ENCODE peak calls at places on chromosomes 1 and 21, in five cellular contexts. One of them, this sample, is unnamed.
A peak's percentile ranks its signal among the peaks of the same experiment; 100 is the strongest.

GRCh38 chr1:3712573-3713535 is 39.4 kb upstream of the CCDC27 start:
- DNase-seq in left lung: no peak
- DNase-seq in DND-41: no peak
- DNase-seq in PC-3: no peak
- DNase-seq in mammary epithelial cell: no peak
- DNase-seq in this sample: no peak

GRCh38 chr1:205567716-205568115 is 63.2 kb downstream of the CDK18 start:
- DNase-seq in left lung: no peak
- DNase-seq in DND-41: no peak
- DNase-seq in PC-3: no peak
- DNase-seq in mammary epithelial cell: no peak
- DNase-seq in this sample: no peak

GRCh38 chr1:156282143-156282478 is 514 bp downstream of the SMG5 start:
- DNase-seq in left lung: no peak
- DNase-seq in DND-41: no peak
- DNase-seq in PC-3: peak; percentile 58
- DNase-seq in mammary epithelial cell: no peak
- DNase-seq in this sample: no peak

GRCh38 chr21:45959779-45960390 is 21.7 kb upstream of the COL6A1 start:
- DNase-seq in left lung: no peak
- DNase-seq in DND-41: no peak
- DNase-seq in PC-3: no peak
- DNase-seq in mammary epithelial cell: no peak
- DNase-seq in this sample: no peak

GRCh38 chr1:197619008-197619640 is 156.2 kb downstream of the DENND1B start:
- DNase-seq in left lung: no peak
- DNase-seq in DND-41: no peak
- DNase-seq in PC-3: peak; percentile 30
- DNase-seq in mammary epithelial cell: no peak
- DNase-seq in this sample: no peak

GRCh38 chr21:42767561-42767835 is 111.8 kb downstream of the WDR4 start:
- DNase-seq in left lung: no peak
- DNase-seq in DND-41: no peak
- DNase-seq in PC-3: no peak
- DNase-seq in mammary epithelial cell: no peak
- DNase-seq in this sample: no peak

GRCh38 chr21:33241846-33242245 is 12.1 kb downstream of the IFNAR2 start:
- DNase-seq in left lung: no peak
- DNase-seq in DND-41: peak; percentile 61
- DNase-seq in PC-3: no peak
- DNase-seq in mammary epithelial cell: no peak
- DNase-seq in this sample: no peak

GRCh38 chr1:109275706-109276345 is 7.1 kb downstream of the PSRC1 start:
- DNase-seq in left lung: no peak
- DNase-seq in DND-41: no peak
- DNase-seq in PC-3: peak; percentile 60
- DNase-seq in mammary epithelial cell: peak; percentile 57
- DNase-seq in this sample: peak; percentile 47

GRCh38 chr1:86499987-86500593 is 31.4 kb downstream of the CLCA1 start:
- DNase-seq in left lung: no peak
- DNase-seq in DND-41: no peak
- DNase-seq in PC-3: peak; percentile 63
- DNase-seq in mammary epithelial cell: no peak
- DNase-seq in this sample: no peak

GRCh38 chr1:184050631-184051030 is 899 bp upstream of the TSEN15 start:
- DNase-seq in left lung: no peak
- DNase-seq in DND-41: no peak
- DNase-seq in PC-3: no peak
- DNase-seq in mammary epithelial cell: no peak
- DNase-seq in this sample: no peak

GRCh38 chr1:85612704-85613361 is 32.3 kb downstream of the CCN1 start:
- DNase-seq in left lung: no peak
- DNase-seq in DND-41: no peak
- DNase-seq in PC-3: peak; percentile 72
- DNase-seq in mammary epithelial cell: peak; percentile 49
- DNase-seq in this sample: no peak

GRCh38 chr1:16718908-16719533 is 21.3 kb upstream of the RNU1-4 start:
- DNase-seq in left lung: no peak
- DNase-seq in DND-41: no peak
- DNase-seq in PC-3: peak; percentile 1
- DNase-seq in mammary epithelial cell: peak; percentile 0
- DNase-seq in this sample: no peak

GRCh38 chr1:159941867-159942560 is 3.4 kb downstream of the IGSF9 start:
- DNase-seq in left lung: no peak
- DNase-seq in DND-41: no peak
- DNase-seq in PC-3: no peak
- DNase-seq in mammary epithelial cell: no peak
- DNase-seq in this sample: no peak

GRCh38 chr1:12171206-12172041 is 4.6 kb downstream of the TNFRSF1B start:
- DNase-seq in left lung: no peak
- DNase-seq in DND-41: no peak
- DNase-seq in PC-3: no peak
- DNase-seq in mammary epithelial cell: no peak
- DNase-seq in this sample: no peak

GRCh38 chr1:12168451-12169160 is 1.8 kb downstream of the TNFRSF1B start:
- DNase-seq in left lung: no peak
- DNase-seq in DND-41: no peak
- DNase-seq in PC-3: no peak
- DNase-seq in mammary epithelial cell: no peak
- DNase-seq in this sample: no peak

GRCh38 chr1:12169442-12170135 is 2.8 kb downstream of the TNFRSF1B start:
- DNase-seq in left lung: no peak
- DNase-seq in DND-41: no peak
- DNase-seq in PC-3: no peak
- DNase-seq in mammary epithelial cell: no peak
- DNase-seq in this sample: no peak

GRCh38 chr1:12172042-12172851 is 5.5 kb downstream of the TNFRSF1B start:
- DNase-seq in left lung: no peak
- DNase-seq in DND-41: no peak
- DNase-seq in PC-3: no peak
- DNase-seq in mammary epithelial cell: no peak
- DNase-seq in this sample: no peak

DNA sequence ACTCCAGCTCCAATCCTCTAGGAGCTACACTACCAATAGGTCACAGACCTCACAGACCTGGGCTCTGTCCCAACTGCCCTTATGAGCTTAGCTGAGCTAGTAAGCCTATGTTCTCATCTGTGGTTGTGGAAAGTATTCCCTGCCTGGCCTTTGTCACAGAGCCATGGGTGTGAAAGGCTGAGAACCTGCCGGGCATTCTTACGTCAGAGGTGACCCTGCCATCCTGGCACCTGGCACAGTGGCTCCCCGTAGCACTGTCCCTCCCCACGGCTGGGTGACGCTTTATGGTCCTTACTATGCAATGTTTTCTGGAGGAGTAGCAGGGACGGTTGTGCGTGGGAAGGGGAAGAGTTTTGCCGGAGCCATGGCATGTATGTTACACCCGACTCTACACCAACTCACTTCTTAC is 3.5 kb downstream of the TNFRSF1B start:
- DNase-seq in left lung: no peak
- DNase-seq in DND-41: no peak
- DNase-seq in PC-3: no peak
- DNase-seq in mammary epithelial cell: no peak
- DNase-seq in this sample: no peak
- H3K27ac ChIP-seq in left lung: no peak overlapping the region
- H3K27ac ChIP-seq in DND-41: no peak overlapping the region
- H3K27ac ChIP-seq in PC-3: no peak overlapping the region
- H3K27ac ChIP-seq in mammary epithelial cell: no peak overlapping the region
- H3K27ac ChIP-seq in this sample: no peak overlapping the region

GRCh38 chr1:52695627-52696026 is 2.5 kb downstream of the COA7 start:
- DNase-seq in left lung: no peak
- DNase-seq in DND-41: no peak
- DNase-seq in PC-3: no peak
- DNase-seq in mammary epithelial cell: no peak
- DNase-seq in this sample: no peak
- TF ChIP-seq CTCF in left lung: no peak
- TF ChIP-seq CTCF in DND-41: no peak
- TF ChIP-seq CTCF in PC-3: no peak
- TF ChIP-seq CTCF in mammary epithelial cell: no peak
- TF ChIP-seq CTCF in this sample: no peak

DNA sequence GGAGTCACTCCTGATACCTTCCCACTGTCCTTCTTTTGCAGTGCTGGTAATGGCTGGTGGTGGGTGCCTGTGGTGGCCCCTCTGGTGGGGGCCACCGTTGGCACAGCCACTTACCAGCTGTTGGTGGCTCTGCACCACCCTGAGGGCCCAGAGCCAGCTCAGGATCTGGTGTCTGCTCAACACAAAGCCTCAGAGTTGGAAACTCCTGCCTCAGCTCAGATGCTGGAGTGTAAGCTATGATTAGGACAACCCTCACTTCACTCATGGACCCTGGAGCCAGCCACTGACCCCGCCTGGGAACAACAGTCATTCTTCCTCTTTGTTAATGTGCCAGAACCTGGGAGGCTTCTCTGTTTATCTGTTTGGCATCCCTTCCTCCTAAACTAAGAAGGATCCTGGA is 1.1 kb upstream of the ATP8B2 start:
- DNase-seq in left lung: no peak
- DNase-seq in DND-41: no peak
- DNase-seq in PC-3: no peak
- DNase-seq in mammary epithelial cell: no peak
- DNase-seq in this sample: no peak
- H3K4me3 ChIP-seq in left lung: peak overlapping the region; percentile 61
- H3K4me3 ChIP-seq in DND-41: no peak overlapping the region
- H3K4me3 ChIP-seq in PC-3: peak overlapping the region; percentile 79
- H3K4me3 ChIP-seq in mammary epithelial cell: no peak overlapping the region
- H3K4me3 ChIP-seq in this sample: peak overlapping the region; percentile 80

GRCh38 chr21:44053567-44053966 is 41.5 kb downstream of the TRAPPC10 start:
- DNase-seq in left lung: no peak
- DNase-seq in DND-41: no peak
- DNase-seq in PC-3: no peak
- DNase-seq in mammary epithelial cell: no peak
- DNase-seq in this sample: no peak
- H3K27ac ChIP-seq in left lung: no peak overlapping the region
- H3K27ac ChIP-seq in DND-41: no peak overlapping the region
- H3K27ac ChIP-seq in PC-3: no peak overlapping the region
- H3K27ac ChIP-seq in mammary epithelial cell: no peak overlapping the region
- H3K27ac ChIP-seq in this sample: peak overlapping the region; percentile 95

GRCh38 chr1:27473755-27474154 is 16.2 kb downstream of the WASF2 start:
- DNase-seq in left lung: no peak
- DNase-seq in DND-41: no peak
- DNase-seq in PC-3: no peak
- DNase-seq in mammary epithelial cell: no peak
- DNase-seq in this sample: peak; percentile 25
- TF ChIP-seq CTCF in left lung: no peak
- TF ChIP-seq CTCF in DND-41: no peak
- TF ChIP-seq CTCF in PC-3: no peak
- TF ChIP-seq CTCF in mammary epithelial cell: no peak
- TF ChIP-seq CTCF in this sample: no peak

GRCh38 chr1:174074757-174075156 is 52.6 kb upstream of the RC3H1 start:
- DNase-seq in left lung: no peak
- DNase-seq in DND-41: no peak
- DNase-seq in PC-3: peak; percentile 42
- DNase-seq in mammary epithelial cell: no peak
- DNase-seq in this sample: no peak
- H3K4me3 ChIP-seq in left lung: no peak overlapping the region
- H3K4me3 ChIP-seq in DND-41: no peak overlapping the region
- H3K4me3 ChIP-seq in PC-3: no peak overlapping the region
- H3K4me3 ChIP-seq in mammary epithelial cell: no peak overlapping the region
- H3K4me3 ChIP-seq in this sample: no peak overlapping the region

GRCh38 chr1:43521078-43521477 is 9.6 kb upstream of the PTPRF start:
- DNase-seq in left lung: no peak
- DNase-seq in DND-41: no peak
- DNase-seq in PC-3: no peak
- DNase-seq in mammary epithelial cell: no peak
- DNase-seq in this sample: no peak
- H3K27ac ChIP-seq in left lung: no peak overlapping the region
- H3K27ac ChIP-seq in DND-41: no peak overlapping the region
- H3K27ac ChIP-seq in PC-3: no peak overlapping the region
- H3K27ac ChIP-seq in mammary epithelial cell: no peak overlapping the region
- H3K27ac ChIP-seq in this sample: no peak overlapping the region

GRCh38 chr1:152878042-152878441 is at the start of gene SMCP:
- DNase-seq in left lung: no peak
- DNase-seq in DND-41: peak; percentile 9
- DNase-seq in PC-3: peak; percentile 39
- DNase-seq in mammary epithelial cell: no peak
- DNase-seq in this sample: no peak

GRCh38 chr1:152873495-152873894 is 4.6 kb upstream of the SMCP start:
- DNase-seq in left lung: no peak
- DNase-seq in DND-41: no peak
- DNase-seq in PC-3: peak; percentile 65
- DNase-seq in mammary epithelial cell: no peak
- DNase-seq in this sample: no peak

GRCh38 chr1:152880316-152880715 is 2.2 kb downstream of the SMCP start:
- DNase-seq in left lung: no peak
- DNase-seq in DND-41: no peak
- DNase-seq in PC-3: no peak
- DNase-seq in mammary epithelial cell: peak; percentile 81
- DNase-seq in this sample: no peak

GRCh38 chr1:152879559-152880198 is 1.6 kb downstream of the SMCP start:
- DNase-seq in left lung: no peak
- DNase-seq in DND-41: no peak
- DNase-seq in PC-3: no peak
- DNase-seq in mammary epithelial cell: no peak
- DNase-seq in this sample: no peak

DNA sequence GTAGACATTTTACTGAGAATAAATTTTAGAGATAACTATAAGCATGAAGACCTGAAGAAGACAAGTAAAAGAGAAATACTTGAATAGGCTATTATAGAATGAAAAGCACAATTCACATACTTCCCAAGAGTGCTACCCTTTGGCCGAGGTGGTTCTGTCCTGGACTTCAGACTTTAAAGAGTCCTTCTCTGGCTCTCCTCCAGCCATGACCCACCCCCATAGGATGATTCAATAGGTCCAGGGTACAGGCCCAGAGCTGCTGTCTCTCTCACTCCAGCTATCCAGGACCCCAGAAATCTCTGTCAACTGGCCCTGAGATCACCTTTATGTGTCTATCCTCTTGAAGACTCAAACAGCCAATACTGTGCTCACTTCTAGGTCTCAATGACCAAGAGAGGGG is 1.3 kb upstream of the SMCP start:
- DNase-seq in left lung: no peak
- DNase-seq in DND-41: no peak
- DNase-seq in PC-3: no peak
- DNase-seq in mammary epithelial cell: no peak
- DNase-seq in this sample: no peak
- TF ChIP-seq CTCF in left lung: no peak
- TF ChIP-seq CTCF in DND-41: no peak
- TF ChIP-seq CTCF in PC-3: no peak
- TF ChIP-seq CTCF in mammary epithelial cell: no peak
- TF ChIP-seq CTCF in this sample: no peak